ENCODE peak calls at places on chromosome 14, in ten cellular contexts. One of them, this sample, is unnamed.

GRCh38 chr14:88232783-88233182 is 90.3 kb downstream of the KCNK10 start:
- DNase-seq in PC-3: no peak
- DNase-seq in GM23248: no peak
- DNase-seq in mesenchymal stem cell: no peak
- DNase-seq in hepatocyte: no peak
- DNase-seq in fibroblast of lung: no peak
- DNase-seq in neural progenitor cell: peak; percentile 27
- DNase-seq in OCI-LY7: no peak
- DNase-seq in astrocyte: no peak
- DNase-seq in H1: no peak
- DNase-seq in this sample: no peak

GRCh38 chr14:24578558-24578957 is 2.5 kb upstream of the CTSG start:
- DNase-seq in PC-3: no peak
- DNase-seq in GM23248: no peak
- DNase-seq in mesenchymal stem cell: no peak
- DNase-seq in hepatocyte: no peak
- DNase-seq in fibroblast of lung: no peak
- DNase-seq in neural progenitor cell: no peak
- DNase-seq in OCI-LY7: no peak
- DNase-seq in astrocyte: no peak
- DNase-seq in H1: no peak
- DNase-seq in this sample: no peak

GRCh38 chr14:49479432-49479831 is 106.7 kb downstream of the RPS29 start:
- DNase-seq in PC-3: peak; percentile 80
- DNase-seq in GM23248: peak; percentile 20
- DNase-seq in mesenchymal stem cell: no peak
- DNase-seq in hepatocyte: no peak
- DNase-seq in fibroblast of lung: peak; percentile 2
- DNase-seq in neural progenitor cell: no peak
- DNase-seq in OCI-LY7: no peak
- DNase-seq in astrocyte: no peak
- DNase-seq in H1: no peak
- DNase-seq in this sample: no peak

GRCh38 chr14:24605435-24606190 is 3.9 kb downstream of the GZMH start:
- DNase-seq in PC-3: peak; percentile 46
- DNase-seq in GM23248: peak; percentile 40
- DNase-seq in mesenchymal stem cell: no peak
- DNase-seq in hepatocyte: no peak
- DNase-seq in fibroblast of lung: no peak
- DNase-seq in neural progenitor cell: peak; percentile 53
- DNase-seq in OCI-LY7: peak; percentile 54
- DNase-seq in astrocyte: no peak
- DNase-seq in H1: peak; percentile 21
- DNase-seq in this sample: peak; percentile 12

GRCh38 chr14:68476212-68476964 is 316.5 kb downstream of the ZFP36L1 start:
- DNase-seq in PC-3: peak; percentile 85
- DNase-seq in GM23248: peak; percentile 96
- DNase-seq in mesenchymal stem cell: peak; percentile 97
- DNase-seq in hepatocyte: peak; percentile 73
- DNase-seq in fibroblast of lung: peak; percentile 96
- DNase-seq in neural progenitor cell: peak; percentile 59
- DNase-seq in OCI-LY7: peak; percentile 89
- DNase-seq in astrocyte: peak; percentile 96
- DNase-seq in H1: no peak
- DNase-seq in this sample: peak; percentile 72

GRCh38 chr14:105201928-105202513 is 20.9 kb upstream of the NUDT14 start:
- DNase-seq in PC-3: no peak
- DNase-seq in GM23248: no peak
- DNase-seq in mesenchymal stem cell: no peak
- DNase-seq in hepatocyte: no peak
- DNase-seq in fibroblast of lung: no peak
- DNase-seq in neural progenitor cell: peak; percentile 50
- DNase-seq in OCI-LY7: no peak
- DNase-seq in astrocyte: no peak
- DNase-seq in H1: no peak
- DNase-seq in this sample: no peak

GRCh38 chr14:69319911-69320310 is 60.0 kb downstream of the GALNT16 start:
- DNase-seq in PC-3: no peak
- DNase-seq in GM23248: no peak
- DNase-seq in mesenchymal stem cell: no peak
- DNase-seq in hepatocyte: no peak
- DNase-seq in fibroblast of lung: no peak
- DNase-seq in neural progenitor cell: no peak
- DNase-seq in OCI-LY7: no peak
- DNase-seq in astrocyte: no peak
- DNase-seq in H1: no peak
- DNase-seq in this sample: no peak

GRCh38 chr14:100117647-100118376 is 41.6 kb downstream of the DEGS2 start:
- DNase-seq in PC-3: no peak
- DNase-seq in GM23248: no peak
- DNase-seq in mesenchymal stem cell: no peak
- DNase-seq in hepatocyte: no peak
- DNase-seq in fibroblast of lung: no peak
- DNase-seq in neural progenitor cell: no peak
- DNase-seq in OCI-LY7: peak; percentile 52
- DNase-seq in astrocyte: no peak
- DNase-seq in H1: no peak
- DNase-seq in this sample: no peak

GRCh38 chr14:32978691-32979255 is 40.1 kb downstream of the NPAS3 start:
- DNase-seq in PC-3: no peak
- DNase-seq in GM23248: no peak
- DNase-seq in mesenchymal stem cell: no peak
- DNase-seq in hepatocyte: no peak
- DNase-seq in fibroblast of lung: no peak
- DNase-seq in neural progenitor cell: no peak
- DNase-seq in OCI-LY7: peak; percentile 54
- DNase-seq in astrocyte: no peak
- DNase-seq in H1: no peak
- DNase-seq in this sample: no peak

GRCh38 chr14:50741571-50741970 is 73.5 kb upstream of the SAV1 start:
- DNase-seq in PC-3: peak; percentile 95
- DNase-seq in GM23248: peak; percentile 39
- DNase-seq in mesenchymal stem cell: peak; percentile 47
- DNase-seq in hepatocyte: no peak
- DNase-seq in fibroblast of lung: peak; percentile 58
- DNase-seq in neural progenitor cell: no peak
- DNase-seq in OCI-LY7: no peak
- DNase-seq in astrocyte: peak; percentile 44
- DNase-seq in H1: no peak
- DNase-seq in this sample: peak; percentile 55

GRCh38 chr14:100522616-100523021 is 64.6 kb downstream of the BEGAIN start:
- DNase-seq in PC-3: no peak
- DNase-seq in GM23248: peak; percentile 16
- DNase-seq in mesenchymal stem cell: no peak
- DNase-seq in hepatocyte: peak; percentile 3
- DNase-seq in fibroblast of lung: no peak
- DNase-seq in neural progenitor cell: peak; percentile 62
- DNase-seq in OCI-LY7: no peak
- DNase-seq in astrocyte: no peak
- DNase-seq in H1: no peak
- DNase-seq in this sample: no peak

GRCh38 chr14:32698831-32699230 is 239.8 kb upstream of the NPAS3 start:
- DNase-seq in PC-3: peak; percentile 64
- DNase-seq in GM23248: peak; percentile 58
- DNase-seq in mesenchymal stem cell: peak; percentile 52
- DNase-seq in hepatocyte: no peak
- DNase-seq in fibroblast of lung: peak; percentile 69
- DNase-seq in neural progenitor cell: no peak
- DNase-seq in OCI-LY7: no peak
- DNase-seq in astrocyte: peak; percentile 54
- DNase-seq in H1: no peak
- DNase-seq in this sample: no peak

GRCh38 chr14:73717247-73717646 is 3.1 kb upstream of the PNMA1 start:
- DNase-seq in PC-3: no peak
- DNase-seq in GM23248: no peak
- DNase-seq in mesenchymal stem cell: no peak
- DNase-seq in hepatocyte: peak; percentile 58
- DNase-seq in fibroblast of lung: no peak
- DNase-seq in neural progenitor cell: no peak
- DNase-seq in OCI-LY7: no peak
- DNase-seq in astrocyte: no peak
- DNase-seq in H1: no peak
- DNase-seq in this sample: no peak
- H3K4me3 ChIP-seq in PC-3: no peak overlapping the region
- H3K4me3 ChIP-seq in GM23248: no peak overlapping the region
- H3K4me3 ChIP-seq in mesenchymal stem cell: no peak overlapping the region
- H3K4me3 ChIP-seq in hepatocyte: no peak overlapping the region
- H3K4me3 ChIP-seq in fibroblast of lung: no peak overlapping the region
- H3K4me3 ChIP-seq in neural progenitor cell: peak overlapping the region; percentile 95
- H3K4me3 ChIP-seq in OCI-LY7: no peak overlapping the region
- H3K4me3 ChIP-seq in astrocyte: no peak overlapping the region
- H3K4me3 ChIP-seq in H1: no peak overlapping the region
- H3K4me3 ChIP-seq in this sample: no peak overlapping the region

DNA sequence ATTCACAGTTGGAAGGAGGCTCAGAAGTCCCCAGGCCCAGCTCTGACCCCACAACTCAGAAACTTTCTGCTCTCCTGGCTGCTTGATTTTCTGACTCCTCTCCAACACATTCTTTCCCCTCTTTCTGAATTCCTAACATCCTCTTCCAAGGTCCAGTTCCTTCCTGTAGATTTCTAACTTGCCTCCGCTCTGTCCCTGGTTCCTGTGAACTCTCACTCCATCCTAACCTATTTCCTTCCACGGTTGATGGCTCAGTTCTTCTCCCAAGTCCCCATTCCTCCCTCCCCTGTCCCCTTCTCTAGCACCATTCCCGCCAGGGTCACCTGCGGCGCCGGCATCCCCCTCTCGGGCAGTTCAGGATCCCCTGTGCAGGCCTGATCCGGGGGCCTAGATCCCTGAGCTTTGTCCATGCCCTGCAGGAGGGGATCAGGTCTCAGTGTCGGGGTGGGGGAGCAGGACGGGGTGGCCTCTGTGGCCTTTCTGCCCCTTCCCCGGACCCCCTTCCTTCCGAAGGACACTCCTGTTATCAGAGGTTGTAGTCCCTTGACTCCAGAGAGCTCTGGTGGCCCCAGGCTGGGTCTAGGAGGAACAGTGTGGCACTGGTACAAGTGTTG is 6.0 kb upstream of the SLC22A17 start:
- DNase-seq in PC-3: no peak
- DNase-seq in GM23248: no peak
- DNase-seq in mesenchymal stem cell: no peak
- DNase-seq in hepatocyte: no peak
- DNase-seq in fibroblast of lung: no peak
- DNase-seq in neural progenitor cell: no peak
- DNase-seq in OCI-LY7: no peak
- DNase-seq in astrocyte: no peak
- DNase-seq in H1: no peak
- DNase-seq in this sample: no peak
- H2AFZ ChIP-seq in PC-3: no peak overlapping the region
- H2AFZ ChIP-seq in GM23248: no peak overlapping the region
- H2AFZ ChIP-seq in mesenchymal stem cell: no peak overlapping the region
- H2AFZ ChIP-seq in hepatocyte: no peak overlapping the region
- H2AFZ ChIP-seq in fibroblast of lung: no peak overlapping the region
- H2AFZ ChIP-seq in neural progenitor cell: no peak overlapping the region
- H2AFZ ChIP-seq in OCI-LY7: no peak overlapping the region
- H2AFZ ChIP-seq in astrocyte: no peak overlapping the region
- H2AFZ ChIP-seq in H1: no peak overlapping the region
- H2AFZ ChIP-seq in this sample: no peak overlapping the region

GRCh38 chr14:76376878-76377523 is 1.1 kb downstream of the ESRRB start:
- DNase-seq in PC-3: no peak
- DNase-seq in GM23248: no peak
- DNase-seq in mesenchymal stem cell: no peak
- DNase-seq in hepatocyte: no peak
- DNase-seq in fibroblast of lung: no peak
- DNase-seq in neural progenitor cell: peak; percentile 40
- DNase-seq in OCI-LY7: no peak
- DNase-seq in astrocyte: no peak
- DNase-seq in H1: no peak
- DNase-seq in this sample: no peak

GRCh38 chr14:76377675-76378074 is 1.7 kb downstream of the ESRRB start:
- DNase-seq in PC-3: no peak
- DNase-seq in GM23248: no peak
- DNase-seq in mesenchymal stem cell: no peak
- DNase-seq in hepatocyte: no peak
- DNase-seq in fibroblast of lung: no peak
- DNase-seq in neural progenitor cell: no peak
- DNase-seq in OCI-LY7: no peak
- DNase-seq in astrocyte: no peak
- DNase-seq in H1: no peak
- DNase-seq in this sample: no peak

GRCh38 chr14:76375484-76375883 is 453 bp upstream of the ESRRB start:
- DNase-seq in PC-3: no peak
- DNase-seq in GM23248: peak; percentile 37
- DNase-seq in mesenchymal stem cell: no peak
- DNase-seq in hepatocyte: no peak
- DNase-seq in fibroblast of lung: peak; percentile 4
- DNase-seq in neural progenitor cell: no peak
- DNase-seq in OCI-LY7: no peak
- DNase-seq in astrocyte: no peak
- DNase-seq in H1: no peak
- DNase-seq in this sample: no peak

GRCh38 chr14:76376001-76376404 is at the start of gene ESRRB:
- DNase-seq in PC-3: no peak
- DNase-seq in GM23248: peak; percentile 18
- DNase-seq in mesenchymal stem cell: no peak
- DNase-seq in hepatocyte: peak; percentile 13
- DNase-seq in fibroblast of lung: peak; percentile 19
- DNase-seq in neural progenitor cell: peak; percentile 74
- DNase-seq in OCI-LY7: no peak
- DNase-seq in astrocyte: no peak
- DNase-seq in H1: peak; percentile 27
- DNase-seq in this sample: peak; percentile 9

GRCh38 chr14:76376409-76376877 is 506 bp downstream of the ESRRB start:
- DNase-seq in PC-3: no peak
- DNase-seq in GM23248: no peak
- DNase-seq in mesenchymal stem cell: no peak
- DNase-seq in hepatocyte: no peak
- DNase-seq in fibroblast of lung: no peak
- DNase-seq in neural progenitor cell: peak; percentile 28
- DNase-seq in OCI-LY7: no peak
- DNase-seq in astrocyte: no peak
- DNase-seq in H1: no peak
- DNase-seq in this sample: no peak
- H3K4me3 ChIP-seq in PC-3: peak overlapping the region; percentile 45
- H3K4me3 ChIP-seq in GM23248: peak overlapping the region; percentile 25
- H3K4me3 ChIP-seq in mesenchymal stem cell: peak overlapping the region; percentile 21
- H3K4me3 ChIP-seq in hepatocyte: no peak overlapping the region
- H3K4me3 ChIP-seq in fibroblast of lung: peak overlapping the region; percentile 10
- H3K4me3 ChIP-seq in neural progenitor cell: peak overlapping the region; percentile 65
- H3K4me3 ChIP-seq in OCI-LY7: no peak overlapping the region
- H3K4me3 ChIP-seq in astrocyte: peak overlapping the region; percentile 44
- H3K4me3 ChIP-seq in H1: peak overlapping the region; percentile 83
- H3K4me3 ChIP-seq in this sample: peak overlapping the region; percentile 21

DNA sequence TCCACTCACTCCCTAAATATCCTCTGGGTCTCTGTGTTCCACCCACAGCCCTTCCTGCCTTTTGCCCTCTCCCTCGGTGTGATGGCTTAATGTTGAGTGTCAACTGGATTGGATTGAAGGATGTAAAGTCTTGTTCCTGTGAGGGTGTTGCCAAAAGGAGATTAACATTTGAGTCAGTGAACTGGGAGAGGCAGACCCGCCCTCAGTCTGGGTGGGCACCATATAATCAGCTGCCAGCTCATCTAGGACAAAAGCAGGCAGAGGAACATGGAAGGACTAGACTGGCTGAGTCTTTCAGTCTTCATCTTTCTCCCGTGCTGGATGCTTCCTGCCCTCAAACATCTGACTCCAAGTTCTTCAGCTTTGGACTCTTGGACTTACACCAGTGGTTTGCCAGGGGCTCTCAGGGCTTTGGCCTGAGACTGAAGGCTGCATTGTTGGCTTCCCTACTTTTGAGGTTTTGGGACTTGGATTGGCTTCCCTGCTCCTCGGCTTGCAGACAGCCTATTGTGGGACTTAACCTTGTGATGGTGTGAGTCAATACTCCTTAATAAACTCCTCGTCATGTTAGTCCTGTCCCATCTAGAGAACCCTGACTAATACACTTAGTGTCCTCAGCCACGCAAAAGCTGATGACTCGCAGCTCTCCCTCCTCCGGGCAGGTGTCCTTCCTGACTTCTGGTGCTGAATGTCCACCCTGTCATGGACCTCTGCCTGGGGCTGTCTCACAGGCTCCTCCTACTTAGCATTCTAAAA is 5.9 kb downstream of the DGLUCY start:
- DNase-seq in PC-3: peak; percentile 84
- DNase-seq in GM23248: peak; percentile 91
- DNase-seq in mesenchymal stem cell: peak; percentile 74
- DNase-seq in hepatocyte: no peak
- DNase-seq in fibroblast of lung: peak; percentile 78
- DNase-seq in neural progenitor cell: no peak
- DNase-seq in OCI-LY7: no peak
- DNase-seq in astrocyte: peak; percentile 73
- DNase-seq in H1: no peak
- DNase-seq in this sample: peak; percentile 41
- H2AFZ ChIP-seq in PC-3: no peak overlapping the region
- H2AFZ ChIP-seq in GM23248: peak overlapping the region; percentile 48
- H2AFZ ChIP-seq in mesenchymal stem cell: no peak overlapping the region
- H2AFZ ChIP-seq in hepatocyte: no peak overlapping the region
- H2AFZ ChIP-seq in fibroblast of lung: peak overlapping the region; percentile 23
- H2AFZ ChIP-seq in neural progenitor cell: no peak overlapping the region
- H2AFZ ChIP-seq in OCI-LY7: no peak overlapping the region
- H2AFZ ChIP-seq in astrocyte: peak overlapping the region; percentile 15
- H2AFZ ChIP-seq in H1: no peak overlapping the region
- H2AFZ ChIP-seq in this sample: no peak overlapping the region